ENCODE peak calls at places on chromosomes 12 and 14, in ten cellular contexts. O is PC-3, R is fibroblast of the aortic adventitia, J is neural progenitor cell, C is left lung, H is cardiac muscle cell, K is Panc1, Y is AG04449, L is upper lobe of right lung, Z is tibial nerve. D is an unnamed sample.

GRCh38 chr14:24110060-24110459 is 4.5 kb upstream of the DCAF11 start:
- DNase-seq in K (no peak), Y (no peak), Z (no peak), O (no peak), L (no peak), R (no peak), J (no peak), H (no peak), C (peak), D (no peak)

GRCh38 chr14:49036236-49036635 is 549.9 kb downstream of the RPS29 start:
- DNase-seq in O (no peak), K (no peak), J (no peak), C (no peak), R (no peak), Z (no peak), Y (no peak), L (no peak), H (no peak), D (no peak)

GRCh38 chr12:89263153-89263552 is 89.1 kb downstream of the DUSP6 start:
- DNase-seq in R (no peak), C (no peak), L (no peak), Z (no peak), K (no peak), H (no peak), J (no peak), Y (no peak), O (no peak), D (no peak)

GRCh38 chr12:51460519-51460918 is 35.9 kb downstream of the SLC4A8 start:
- DNase-seq in O (peak), C (no peak), K (no peak), H (no peak), J (no peak), R (no peak), Y (no peak), L (no peak), Z (no peak), D (no peak)

GRCh38 chr12:19695244-19696098 is 256.2 kb downstream of the AEBP2 start:
- DNase-seq in H (no peak), J (no peak), Z (no peak), L (no peak), O (no peak), C (no peak), K (no peak), R (no peak), Y (no peak), D (no peak)

GRCh38 chr12:77923882-77924281 is 93.2 kb downstream of the NAV3 start:
- DNase-seq in C (no peak), J (no peak), L (no peak), H (no peak), K (no peak), R (peak), Y (no peak), O (no peak), Z (no peak), D (no peak)

GRCh38 chr14:75793806-75794205 is 132.8 kb downstream of the TTLL5 start:
- DNase-seq in Z (no peak), C (no peak), O (peak), L (no peak), H (peak), Y (no peak), R (peak), K (no peak), J (no peak), D (peak)

GRCh38 chr12:122333142-122334087 is 67.1 kb upstream of the VPS33A start:
- DNase-seq in H (peak), J (no peak), K (no peak), Y (no peak), L (no peak), O (no peak), Z (no peak), C (no peak), R (peak), D (no peak)

GRCh38 chr12:7339675-7340074 is 35.8 kb downstream of the ACSM4 start:
- DNase-seq in C (no peak), O (no peak), J (no peak), Z (no peak), H (no peak), L (no peak), Y (no peak), K (no peak), R (no peak), D (no peak)

GRCh38 chr12:72578327-72578726 is 306.2 kb downstream of the TRHDE start:
- DNase-seq in O (no peak), R (no peak), C (no peak), K (no peak), Y (no peak), L (no peak), J (no peak), H (no peak), Z (no peak), D (no peak)

GRCh38 chr14:95440496-95440895 is 76.0 kb downstream of the SYNE3 start:
- DNase-seq in R (no peak), H (no peak), L (no peak), J (no peak), C (no peak), Z (no peak), Y (no peak), O (no peak), K (no peak), D (no peak)

GRCh38 chr12:105986779-105987686 is 151.7 kb downstream of the NUAK1 start:
- DNase-seq in K (no peak), R (peak), C (no peak), L (no peak), H (peak), J (no peak), Y (peak), O (no peak), Z (no peak), D (peak)

GRCh38 chr12:80848858-80849257 is 88.9 kb downstream of the LIN7A start:
- DNase-seq in O (peak), H (no peak), K (no peak), L (no peak), C (no peak), Y (no peak), J (no peak), R (no peak), Z (no peak), D (no peak)

GRCh38 chr12:32399373-32400113 is at the start of gene FGD4:
- DNase-seq in H (peak), L (peak), K (no peak), R (peak), O (peak), C (peak), Y (no peak), J (peak), Z (peak), D (peak)

GRCh38 chr14:24106672-24107271 is 7.8 kb upstream of the DCAF11 start:
- DNase-seq in L (no peak), Y (no peak), Z (no peak), J (no peak), C (no peak), O (no peak), H (no peak), R (no peak), K (no peak), D (no peak)

GRCh38 chr12:65856521-65856920 is 32.2 kb downstream of the HMGA2 start:
- DNase-seq in K (no peak), L (no peak), H (peak), C (no peak), Y (no peak), J (no peak), Z (no peak), R (no peak), O (no peak), D (no peak)

GRCh38 chr14:68286667-68287066 is 467.1 kb downstream of the RAD51B start:
- DNase-seq in Z (no peak), L (no peak), H (no peak), C (no peak), Y (no peak), J (no peak), K (no peak), R (no peak), O (peak), D (no peak)

GRCh38 chr12:5710260-5710878 is 234.7 kb downstream of the ANO2 start:
- DNase-seq in K (no peak), H (no peak), J (no peak), C (no peak), Z (no peak), R (no peak), Y (no peak), L (no peak), O (no peak), D (no peak)

GRCh38 chr12:132451836-132452195 is 38.1 kb upstream of the FBRSL1 start:
- DNase-seq in J (no peak), Y (no peak), K (no peak), Z (no peak), L (no peak), H (no peak), O (no peak), R (no peak), C (peak), D (no peak)

GRCh38 chr14:56868660-56869059 is 58.4 kb upstream of the OTX2 start:
- DNase-seq in O (no peak), Z (no peak), C (no peak), K (no peak), R (no peak), J (no peak), H (no peak), Y (no peak), L (no peak), D (no peak)

GRCh38 chr14:56870336-56870735 is 60.1 kb upstream of the OTX2 start:
- DNase-seq in R (no peak), H (no peak), C (no peak), J (no peak), O (no peak), K (no peak), L (no peak), Y (no peak), Z (no peak), D (no peak)

GRCh38 chr14:56875104-56875675 is 64.9 kb upstream of the OTX2 start:
- DNase-seq in J (no peak), C (no peak), Y (no peak), Z (no peak), O (no peak), H (no peak), L (no peak), K (no peak), R (no peak), D (no peak)

GRCh38 chr14:56878766-56879165 is 68.5 kb upstream of the OTX2 start:
- DNase-seq in R (no peak), C (no peak), K (no peak), Z (no peak), J (no peak), Y (no peak), O (peak), L (no peak), H (no peak), D (no peak)

GRCh38 chr14:56874375-56874774 is 64.1 kb upstream of the OTX2 start:
- DNase-seq in Y (no peak), C (no peak), R (no peak), H (no peak), J (peak), O (peak), K (peak), L (no peak), Z (no peak), D (peak)
- TF ChIP-seq CTCF in Y (no peak), C (no peak), R (no peak), H (no peak), J (peak), O (peak), K (peak), L (peak), Z (no peak), D (peak)

GRCh38 chr14:52430474-52430873 is 116.4 kb downstream of the PTGER2 start:
- DNase-seq in R (no peak), Z (no peak), L (no peak), J (no peak), H (no peak), Y (no peak), C (no peak), O (no peak), K (no peak), D (no peak)
- H3K4me3 ChIP-seq in R (no peak), Z (no peak), L (no peak), J (no peak), H (no peak), Y (no peak), C (no peak), O (no peak), K (no peak), D (no peak)

GRCh38 chr12:86719381-86719780 is 463.2 kb upstream of the MGAT4C start:
- DNase-seq in R (no peak), L (no peak), C (no peak), K (no peak), O (peak), H (no peak), J (no peak), Y (no peak), Z (no peak), D (no peak)

GRCh38 chr12:86724716-86725115 is 468.5 kb upstream of the MGAT4C start:
- DNase-seq in O (no peak), Y (peak), J (no peak), R (peak), Z (no peak), H (peak), K (no peak), C (no peak), L (no peak), D (no peak)

GRCh38 chr12:86727151-86727550 is 471.0 kb upstream of the MGAT4C start:
- DNase-seq in Y (peak), R (peak), K (no peak), O (peak), L (no peak), J (no peak), H (peak), C (no peak), Z (no peak), D (no peak)

GRCh38 chr12:86723326-86723725 is 467.1 kb upstream of the MGAT4C start:
- DNase-seq in Z (no peak), O (no peak), R (no peak), C (no peak), L (no peak), H (peak), J (no peak), Y (no peak), K (no peak), D (no peak)
- TF ChIP-seq CTCF in Z (no peak), O (no peak), R (no peak), C (no peak), L (no peak), H (no peak), J (no peak), Y (no peak), K (no peak), D (no peak)

DNA sequence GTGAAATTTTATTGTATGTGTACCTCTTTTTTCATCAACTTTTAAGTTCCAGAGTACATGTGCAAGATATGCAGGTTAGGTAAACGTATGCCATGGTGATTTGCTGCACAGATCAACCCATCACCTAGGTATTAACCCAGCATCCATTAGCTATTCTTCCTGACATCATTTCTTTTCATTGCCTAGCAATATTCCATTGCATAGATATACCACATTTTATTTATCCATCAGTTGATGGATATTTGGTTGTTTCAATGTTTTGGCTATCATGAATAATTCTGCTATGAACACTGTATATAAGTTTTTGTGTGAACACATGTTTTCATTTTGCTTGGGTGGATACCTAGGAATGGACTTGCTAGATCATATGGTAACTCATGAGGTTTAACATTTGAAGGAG is 439.9 kb upstream of the SOX5 start:
- DNase-seq in J (no peak), H (no peak), K (no peak), O (no peak), C (no peak), L (no peak), R (no peak), Y (no peak), Z (no peak), D (no peak)
- H3K4me3 ChIP-seq in J (no peak), H (no peak), K (no peak), O (no peak), C (no peak), L (no peak), R (no peak), Y (no peak), Z (no peak), D (no peak)

DNA sequence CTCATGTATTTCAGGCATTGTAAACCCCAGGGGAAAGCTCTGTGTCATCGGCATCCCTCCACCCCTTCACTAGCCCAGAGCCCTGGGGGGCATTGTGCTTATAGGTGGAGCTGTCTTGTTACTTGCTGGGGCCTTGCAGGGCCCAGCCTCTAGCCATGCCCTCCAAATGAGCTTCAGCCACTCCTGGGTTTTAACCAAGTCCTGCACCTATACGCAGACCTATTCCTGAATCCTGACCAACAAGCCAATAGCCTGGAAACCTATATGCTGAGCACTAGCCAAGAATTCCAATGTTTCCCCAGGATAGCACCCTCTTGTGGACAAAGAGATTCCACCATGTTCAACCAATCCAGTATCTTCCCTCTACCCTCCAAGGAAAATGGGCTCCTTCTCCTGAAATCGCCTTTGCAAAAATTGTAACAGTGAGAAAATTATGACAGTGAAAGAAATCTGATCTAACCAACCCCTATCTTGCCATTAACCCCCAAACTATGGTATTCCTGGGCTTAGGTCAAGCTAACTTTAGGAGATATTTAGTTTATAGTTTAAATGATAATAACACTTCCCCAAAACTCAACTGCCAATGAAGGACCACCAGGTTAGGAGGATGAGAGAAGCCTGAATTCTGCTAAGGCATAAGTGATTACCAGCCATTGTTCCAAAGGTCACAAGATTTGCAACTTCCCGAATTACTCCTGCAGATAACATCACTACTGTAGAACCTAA is 55.5 kb downstream of the TTC7B start:
- DNase-seq in K (no peak), J (peak), Y (no peak), L (no peak), H (peak), C (no peak), O (peak), R (peak), Z (no peak), D (no peak)
- TF ChIP-seq CTCF in K (peak), J (peak), Y (peak), L (peak), H (peak), C (peak), O (peak), R (peak), Z (peak), D (peak)

GRCh38 chr12:62604373-62604772 is 137.7 kb downstream of the MON2 start:
- DNase-seq in J (no peak), K (no peak), R (no peak), C (no peak), L (no peak), H (no peak), O (no peak), Y (no peak), Z (no peak), D (peak)
- H3K4me3 ChIP-seq in J (peak), K (peak), R (peak), C (peak), L (peak), H (peak), O (peak), Y (peak), Z (peak), D (peak)

DNA sequence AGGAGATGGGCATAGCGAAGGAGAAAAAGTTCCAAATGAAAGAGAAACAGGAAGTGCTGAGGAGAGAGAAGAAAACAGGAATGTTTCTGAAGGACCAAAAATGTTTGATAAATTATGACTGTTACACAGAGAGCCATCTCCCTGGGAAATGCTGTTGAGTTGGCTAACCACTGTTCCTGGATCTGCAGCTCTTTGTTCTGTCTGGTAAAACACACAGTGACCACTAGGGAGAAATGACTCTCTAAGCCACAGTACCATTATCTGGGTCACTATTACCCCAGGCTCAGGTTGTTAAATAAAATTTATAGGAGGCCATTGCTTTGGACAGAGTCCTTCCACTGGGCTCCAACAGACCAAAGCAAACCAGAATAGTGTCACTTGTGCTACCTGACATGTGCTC is 219.3 kb downstream of the CRADD start:
- DNase-seq in C (no peak), K (no peak), O (no peak), L (no peak), R (no peak), Z (no peak), J (peak), Y (no peak), H (peak), D (no peak)
- TF ChIP-seq CTCF in C (no peak), K (no peak), O (peak), L (peak), R (peak), Z (no peak), J (peak), Y (no peak), H (peak), D (peak)

GRCh38 chr14:50311974-50312733 is at the start of the genes DMAC2L and L2HGDH:
- DNase-seq in L (peak), J (peak), R (peak), C (peak), K (peak), Y (peak), Z (peak), H (peak), O (peak), D (peak)

GRCh38 chr14:50308363-50308762 is 3.7 kb downstream of the L2HGDH start:
- DNase-seq in K (no peak), Y (no peak), R (no peak), J (no peak), H (no peak), L (no peak), O (peak), Z (no peak), C (no peak), D (no peak)

GRCh38 chr14:50311337-50311973 is 574 bp downstream of the L2HGDH start:
- DNase-seq in L (no peak), K (no peak), Y (no peak), Z (no peak), R (no peak), O (peak), H (no peak), C (no peak), J (peak), D (no peak)

GRCh38 chr14:50312734-50313054 is 570 bp downstream of the DMAC2L start:
- DNase-seq in Z (no peak), C (no peak), J (no peak), H (no peak), K (no peak), Y (no peak), O (no peak), L (no peak), R (peak), D (no peak)

DNA sequence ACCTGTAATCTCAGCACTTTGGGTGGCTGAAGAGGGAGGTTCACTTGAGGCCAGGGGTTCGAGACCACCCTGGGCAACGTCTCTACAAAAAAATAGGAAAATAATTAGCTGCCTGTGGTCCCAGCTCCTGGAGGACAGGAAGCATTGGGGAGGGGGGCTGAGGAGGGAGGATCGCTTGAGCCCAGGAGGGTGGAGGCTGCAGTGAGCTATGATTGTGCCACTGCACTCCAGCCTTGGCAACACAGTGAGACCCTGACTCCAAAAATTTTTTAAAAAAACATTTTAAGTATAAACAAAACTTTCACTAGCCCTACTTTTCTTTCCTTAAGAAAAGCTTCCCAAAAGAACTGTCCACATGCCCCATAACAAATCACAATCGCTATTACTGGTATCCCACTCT is 1.6 kb downstream of the L2HGDH start:
- DNase-seq in O (no peak), J (no peak), H (no peak), L (no peak), Z (no peak), K (no peak), Y (no peak), C (no peak), R (no peak), D (no peak)
- H3K4me3 ChIP-seq in O (peak), J (peak), H (no peak), L (no peak), Z (no peak), K (peak), Y (no peak), C (no peak), R (no peak), D (no peak)

GRCh38 chr12:104177663-104178501 is 37.7 kb upstream of the TXNRD1 start:
- DNase-seq in K (no peak), J (no peak), L (peak), Y (peak), Z (peak), O (peak), R (peak), H (peak), C (no peak), D (no peak)
- TF ChIP-seq CTCF in K (peak), J (no peak), L (peak), Y (peak), Z (no peak), O (peak), R (peak), H (peak), C (no peak), D (peak)

D was measured in GM12865.